ENCODE peak calls at places on chromosome 5, in six cellular contexts. One of them, this sample, is unnamed.

GRCh38 chr5:1670342-1670741 is 129.3 kb downstream of the MRPL36 start:
- DNase-seq in A549: no peak
- DNase-seq in BE2C: no peak
- DNase-seq in tibial artery: no peak
- DNase-seq in GM23338: no peak
- DNase-seq in psoas muscle: no peak
- DNase-seq in this sample: no peak

GRCh38 chr5:51375084-51375483 is 8.2 kb upstream of the ISL1 start:
- DNase-seq in A549: no peak
- DNase-seq in BE2C: no peak
- DNase-seq in tibial artery: no peak
- DNase-seq in GM23338: no peak
- DNase-seq in psoas muscle: no peak
- DNase-seq in this sample: no peak

GRCh38 chr5:53429706-53430105 is 50.7 kb upstream of the FST start:
- DNase-seq in A549: peak; percentile 54
- DNase-seq in BE2C: no peak
- DNase-seq in tibial artery: no peak
- DNase-seq in GM23338: no peak
- DNase-seq in psoas muscle: no peak
- DNase-seq in this sample: no peak

GRCh38 chr5:132098151-132098594 is 24.6 kb downstream of the CSF2 start:
- DNase-seq in A549: no peak
- DNase-seq in BE2C: no peak
- DNase-seq in tibial artery: no peak
- DNase-seq in GM23338: no peak
- DNase-seq in psoas muscle: no peak
- DNase-seq in this sample: no peak

GRCh38 chr5:163658702-163659567 is 153.5 kb downstream of the MAT2B start:
- DNase-seq in A549: no peak
- DNase-seq in BE2C: peak; percentile 80
- DNase-seq in tibial artery: no peak
- DNase-seq in GM23338: no peak
- DNase-seq in psoas muscle: no peak
- DNase-seq in this sample: no peak

GRCh38 chr5:147949711-147950573 is 43.6 kb upstream of the C5orf46 start:
- DNase-seq in A549: peak; percentile 45
- DNase-seq in BE2C: no peak
- DNase-seq in tibial artery: no peak
- DNase-seq in GM23338: peak; percentile 75
- DNase-seq in psoas muscle: no peak
- DNase-seq in this sample: no peak

GRCh38 chr5:111394580-111394979 is 117.8 kb downstream of the STARD4 start:
- DNase-seq in A549: no peak
- DNase-seq in BE2C: no peak
- DNase-seq in tibial artery: no peak
- DNase-seq in GM23338: no peak
- DNase-seq in psoas muscle: no peak
- DNase-seq in this sample: no peak

GRCh38 chr5:73031839-73032238 is 76.0 kb downstream of the FCHO2 start:
- DNase-seq in A549: no peak
- DNase-seq in BE2C: peak; percentile 26
- DNase-seq in tibial artery: no peak
- DNase-seq in GM23338: no peak
- DNase-seq in psoas muscle: peak; percentile 34
- DNase-seq in this sample: no peak

GRCh38 chr5:65907138-65907537 is 19.2 kb upstream of the ERBIN start:
- DNase-seq in A549: no peak
- DNase-seq in BE2C: no peak
- DNase-seq in tibial artery: no peak
- DNase-seq in GM23338: no peak
- DNase-seq in psoas muscle: no peak
- DNase-seq in this sample: no peak

GRCh38 chr5:111973946-111974345 is 217.0 kb upstream of the NREP start:
- DNase-seq in A549: no peak
- DNase-seq in BE2C: no peak
- DNase-seq in tibial artery: no peak
- DNase-seq in GM23338: no peak
- DNase-seq in psoas muscle: no peak
- DNase-seq in this sample: no peak

GRCh38 chr5:132227485-132228240 is at the start of gene P4HA2:
- DNase-seq in A549: peak; percentile 68
- DNase-seq in BE2C: peak; percentile 80
- DNase-seq in tibial artery: peak; percentile 75
- DNase-seq in GM23338: peak; percentile 87
- DNase-seq in psoas muscle: peak; percentile 83
- DNase-seq in this sample: peak; percentile 76

GRCh38 chr5:16931334-16932110 is 4.6 kb downstream of the MYO10 start:
- DNase-seq in A549: no peak
- DNase-seq in BE2C: no peak
- DNase-seq in tibial artery: no peak
- DNase-seq in GM23338: no peak
- DNase-seq in psoas muscle: no peak
- DNase-seq in this sample: no peak

GRCh38 chr5:133319244-133319643 is 267.4 kb downstream of the HSPA4 start:
- DNase-seq in A549: no peak
- DNase-seq in BE2C: no peak
- DNase-seq in tibial artery: no peak
- DNase-seq in GM23338: no peak
- DNase-seq in psoas muscle: no peak
- DNase-seq in this sample: no peak

GRCh38 chr5:133321286-133321832 is 269.5 kb downstream of the HSPA4 start:
- DNase-seq in A549: no peak
- DNase-seq in BE2C: no peak
- DNase-seq in tibial artery: no peak
- DNase-seq in GM23338: no peak
- DNase-seq in psoas muscle: no peak
- DNase-seq in this sample: no peak

GRCh38 chr5:133317558-133317957 is 265.7 kb downstream of the HSPA4 start:
- DNase-seq in A549: no peak
- DNase-seq in BE2C: no peak
- DNase-seq in tibial artery: no peak
- DNase-seq in GM23338: no peak
- DNase-seq in psoas muscle: no peak
- DNase-seq in this sample: no peak

GRCh38 chr5:133321833-133322420 is 270.1 kb downstream of the HSPA4 start:
- DNase-seq in A549: no peak
- DNase-seq in BE2C: no peak
- DNase-seq in tibial artery: no peak
- DNase-seq in GM23338: no peak
- DNase-seq in psoas muscle: no peak
- DNase-seq in this sample: no peak

DNA sequence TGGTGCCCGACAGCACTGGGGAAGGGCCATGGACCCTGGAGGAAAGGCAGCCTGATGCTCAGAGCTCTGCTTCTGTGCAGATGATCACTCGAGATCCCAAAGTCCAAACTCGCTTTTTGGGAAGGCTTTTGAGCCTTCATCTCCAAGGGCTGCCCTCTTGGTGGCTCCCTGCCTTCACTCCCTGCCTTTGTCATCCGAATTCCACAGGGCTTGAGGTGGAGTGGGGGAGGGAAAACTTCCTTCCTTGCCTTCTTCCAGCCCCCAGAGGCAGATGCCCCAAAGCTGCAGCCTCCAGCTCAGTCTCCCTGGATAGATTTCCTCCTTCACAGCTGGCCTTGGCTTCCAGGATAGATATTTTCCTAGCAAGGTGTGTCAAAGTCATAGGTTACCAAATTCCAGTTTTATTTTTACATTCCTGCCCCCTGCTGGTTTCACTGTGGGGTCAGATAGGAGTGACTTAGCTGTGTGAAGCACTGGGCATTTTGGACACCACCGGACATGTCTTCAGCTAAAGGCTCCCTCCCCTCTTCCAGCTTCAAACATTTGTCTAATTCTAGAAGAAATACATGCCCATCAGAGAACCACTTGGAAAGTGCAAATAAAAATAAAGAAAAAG is 268.2 kb downstream of the HSPA4 start:
- DNase-seq in A549: peak; percentile 19
- DNase-seq in BE2C: no peak
- DNase-seq in tibial artery: no peak
- DNase-seq in GM23338: peak; percentile 42
- DNase-seq in psoas muscle: no peak
- DNase-seq in this sample: no peak
- TF ChIP-seq CTCF in A549: peak; percentile 29
- TF ChIP-seq CTCF in BE2C: peak; percentile 31
- TF ChIP-seq CTCF in tibial artery: no peak
- TF ChIP-seq CTCF in GM23338: no peak
- TF ChIP-seq CTCF in psoas muscle: no peak
- TF ChIP-seq CTCF in this sample: no peak

DNA sequence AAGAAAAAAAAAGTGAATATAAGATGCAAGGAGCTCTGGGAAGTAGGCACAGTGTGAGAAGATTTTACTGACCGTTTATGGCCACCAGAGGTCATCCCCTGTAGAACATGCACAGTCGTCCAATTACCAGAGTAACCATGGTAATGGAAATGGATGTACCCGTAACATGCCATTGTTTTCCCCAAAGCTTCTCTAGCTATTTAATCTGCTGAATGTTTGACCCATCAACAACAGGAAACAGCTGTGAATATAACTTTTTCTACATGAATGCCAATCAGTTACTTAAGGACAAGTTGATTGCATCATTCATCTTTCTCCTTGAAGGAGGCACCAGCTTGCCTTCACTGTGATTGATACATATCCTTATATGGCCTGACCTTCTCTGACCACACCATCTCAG is 1967.0 kb upstream of the CDH9 start:
- DNase-seq in A549: peak; percentile 46
- DNase-seq in BE2C: peak; percentile 23
- DNase-seq in tibial artery: no peak
- DNase-seq in GM23338: peak; percentile 36
- DNase-seq in psoas muscle: no peak
- DNase-seq in this sample: no peak
- TF ChIP-seq CTCF in A549: peak; percentile 24
- TF ChIP-seq CTCF in BE2C: peak; percentile 68
- TF ChIP-seq CTCF in tibial artery: no peak
- TF ChIP-seq CTCF in GM23338: peak; percentile 54
- TF ChIP-seq CTCF in psoas muscle: no peak
- TF ChIP-seq CTCF in this sample: no peak

GRCh38 chr5:150315245-150315644 is 12.5 kb upstream of the ARSI start:
- DNase-seq in A549: no peak
- DNase-seq in BE2C: no peak
- DNase-seq in tibial artery: no peak
- DNase-seq in GM23338: no peak
- DNase-seq in psoas muscle: no peak
- DNase-seq in this sample: no peak
- TF ChIP-seq CTCF in A549: no peak
- TF ChIP-seq CTCF in BE2C: no peak
- TF ChIP-seq CTCF in tibial artery: no peak
- TF ChIP-seq CTCF in GM23338: no peak
- TF ChIP-seq CTCF in psoas muscle: no peak
- TF ChIP-seq CTCF in this sample: no peak

GRCh38 chr5:82760856-82761255 is 316.3 kb downstream of the TMEM167A start:
- DNase-seq in A549: no peak
- DNase-seq in BE2C: no peak
- DNase-seq in tibial artery: no peak
- DNase-seq in GM23338: no peak
- DNase-seq in psoas muscle: no peak
- DNase-seq in this sample: no peak
- TF ChIP-seq CTCF in A549: no peak
- TF ChIP-seq CTCF in BE2C: no peak
- TF ChIP-seq CTCF in tibial artery: no peak
- TF ChIP-seq CTCF in GM23338: no peak
- TF ChIP-seq CTCF in psoas muscle: no peak
- TF ChIP-seq CTCF in this sample: no peak

GRCh38 chr5:9835121-9835770 is 205.1 kb upstream of the TAS2R1 start:
- DNase-seq in A549: no peak
- DNase-seq in BE2C: no peak
- DNase-seq in tibial artery: no peak
- DNase-seq in GM23338: peak; percentile 37
- DNase-seq in psoas muscle: no peak
- DNase-seq in this sample: no peak
- TF ChIP-seq CTCF in A549: no peak
- TF ChIP-seq CTCF in BE2C: peak; percentile 5
- TF ChIP-seq CTCF in tibial artery: no peak
- TF ChIP-seq CTCF in GM23338: peak; percentile 50
- TF ChIP-seq CTCF in psoas muscle: no peak
- TF ChIP-seq CTCF in this sample: no peak

DNA sequence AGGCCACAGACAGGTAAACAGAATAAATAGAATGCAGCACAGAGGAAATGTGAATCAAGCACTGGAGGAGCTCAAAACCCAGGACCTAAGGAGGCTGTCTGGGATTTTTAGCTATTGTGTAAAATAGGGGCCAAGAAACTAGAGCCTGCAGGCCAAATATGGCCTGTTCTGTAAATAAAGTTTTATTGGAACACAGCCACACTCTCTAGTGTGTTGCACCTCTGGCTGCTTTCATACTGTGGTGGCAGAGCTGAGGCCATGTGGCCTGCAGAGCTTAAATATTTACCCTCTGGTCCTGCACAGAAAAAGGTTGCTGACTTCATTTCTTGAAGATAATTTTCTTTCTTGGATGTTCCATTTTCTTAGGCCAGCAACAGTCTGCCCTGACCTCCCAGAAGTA is 136.4 kb downstream of the WDR41 start:
- DNase-seq in A549: no peak
- DNase-seq in BE2C: no peak
- DNase-seq in tibial artery: no peak
- DNase-seq in GM23338: no peak
- DNase-seq in psoas muscle: no peak
- DNase-seq in this sample: no peak
- TF ChIP-seq CTCF in A549: no peak
- TF ChIP-seq CTCF in BE2C: no peak
- TF ChIP-seq CTCF in tibial artery: no peak
- TF ChIP-seq CTCF in GM23338: no peak
- TF ChIP-seq CTCF in psoas muscle: no peak
- TF ChIP-seq CTCF in this sample: no peak

This sample was measured in mesothelial cell of epicardium.